ENCODE peak calls at places on chromosomes 2 and 18, in four cellular contexts. A, Q, B and M are unnamed samples.

GRCh38 chr2:24652265-24653232 is 140.6 kb downstream of the PTRHD1 start:
- DNase-seq in A (peak), Q (no peak), B (no peak), M (peak)

GRCh38 chr2:67917332-67918054 is 145.3 kb downstream of the C1D start:
- DNase-seq in A (no peak), Q (no peak), B (peak), M (peak)

GRCh38 chr2:128306081-128306930 is 12.4 kb downstream of the HS6ST1 start:
- DNase-seq in A (no peak), Q (peak), B (no peak), M (peak)

GRCh38 chr18:72867721-72868665 is at the start of gene NETO1:
- DNase-seq in A (no peak), Q (no peak), B (no peak), M (no peak)

GRCh38 chr2:40279001-40279400 is 172.9 kb downstream of the SLC8A1 start:
- DNase-seq in A (no peak), Q (no peak), B (peak), M (peak)

GRCh38 chr2:208134928-208135586 is 5.4 kb upstream of the CRYGC start:
- DNase-seq in A (no peak), Q (no peak), B (no peak), M (no peak)

GRCh38 chr18:78979058-78979680 is 449 bp upstream of the SALL3 start:
- DNase-seq in A (no peak), Q (no peak), B (no peak), M (no peak)

GRCh38 chr2:94993176-94994062 is 32.1 kb upstream of the MAL start:
- DNase-seq in A (no peak), Q (no peak), B (no peak), M (no peak)

GRCh38 chr2:117360586-117360985 is 453.9 kb upstream of the DDX18 start:
- DNase-seq in A (no peak), Q (no peak), B (no peak), M (no peak)

GRCh38 chr2:127254386-127254981 is 34.4 kb upstream of the CYP27C1 start:
- DNase-seq in A (no peak), Q (no peak), B (no peak), M (peak)

GRCh38 chr18:8798996-8799395 is 93.6 kb downstream of the MTCL1 start:
- DNase-seq in A (no peak), Q (no peak), B (no peak), M (no peak)

GRCh38 chr2:24731923-24732322 is 61.3 kb downstream of the PTRHD1 start:
- DNase-seq in A (no peak), Q (no peak), B (peak), M (no peak)

GRCh38 chr2:20541651-20542050 is 94.8 kb downstream of the RHOB start:
- DNase-seq in A (no peak), Q (no peak), B (no peak), M (no peak)

DNA sequence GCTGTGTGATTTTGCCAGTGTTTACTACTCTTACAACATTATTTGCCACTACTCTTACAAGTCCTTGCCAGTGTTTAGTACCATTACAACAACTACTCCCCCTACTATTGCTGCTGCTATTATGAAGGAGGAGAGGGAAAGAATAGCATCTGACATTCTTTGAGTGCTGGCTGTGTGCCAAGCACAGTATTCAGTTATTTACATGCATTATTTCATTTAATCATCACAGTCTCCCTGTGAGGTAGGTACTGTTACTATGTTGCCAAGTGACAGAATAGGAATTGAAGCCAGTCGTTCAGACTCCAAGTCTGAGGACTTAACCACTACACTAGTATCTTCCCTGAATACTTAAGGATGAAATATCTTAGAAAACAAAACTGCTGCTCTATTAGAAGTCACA is 185.9 kb upstream of the FOSL2 start:
- DNase-seq in A (no peak), Q (no peak), B (peak), M (no peak)
- TF ChIP-seq FOS in A (no peak), Q (no peak), B (no peak), M (no peak)

GRCh38 chr2:30301551-30301950 is 70.2 kb downstream of the LBH start:
- DNase-seq in A (no peak), Q (no peak), B (no peak), M (peak)
- TF ChIP-seq FOS in A (no peak), Q (no peak), B (no peak), M (peak)

GRCh38 chr18:10050956-10051355 is 137.1 kb downstream of the VAPA start:
- DNase-seq in A (no peak), Q (no peak), B (no peak), M (peak)

GRCh38 chr18:10053861-10054260 is 140.0 kb downstream of the VAPA start:
- DNase-seq in A (no peak), Q (no peak), B (no peak), M (no peak)

GRCh38 chr18:10054366-10054765 is 140.6 kb downstream of the VAPA start:
- DNase-seq in A (no peak), Q (no peak), B (no peak), M (no peak)

GRCh38 chr18:10052871-10053270 is 139.1 kb downstream of the VAPA start:
- DNase-seq in A (no peak), Q (no peak), B (no peak), M (no peak)

GRCh38 chr18:10051877-10052631 is 138.2 kb downstream of the VAPA start:
- DNase-seq in A (no peak), Q (no peak), B (peak), M (peak)
- TF ChIP-seq FOS in A (no peak), Q (no peak), B (no peak), M (peak)

GRCh38 chr2:190959911-190960788 is 53.8 kb downstream of the STAT1 start:
- DNase-seq in A (no peak), Q (no peak), B (no peak), M (peak)
- TF ChIP-seq FOS in A (no peak), Q (no peak), B (no peak), M (no peak)

GRCh38 chr2:227152093-227152766 is 11.8 kb downstream of the COL4A4 start:
- DNase-seq in A (no peak), Q (no peak), B (no peak), M (no peak)
- TF ChIP-seq FOS in A (no peak), Q (no peak), B (no peak), M (no peak)

GRCh38 chr2:231662811-231663457 is 45.4 kb upstream of the PTMA start:
- DNase-seq in A (no peak), Q (no peak), B (no peak), M (no peak)
- TF ChIP-seq FOS in A (no peak), Q (no peak), B (no peak), M (no peak)

GRCh38 chr2:18050001-18050400 is 171.5 kb downstream of the KCNS3 start:
- DNase-seq in A (no peak), Q (no peak), B (no peak), M (no peak)

GRCh38 chr2:18047114-18047695 is 168.7 kb downstream of the KCNS3 start:
- DNase-seq in A (no peak), Q (no peak), B (no peak), M (no peak)

GRCh38 chr2:18047896-18048657 is 169.6 kb downstream of the KCNS3 start:
- DNase-seq in A (no peak), Q (no peak), B (no peak), M (peak)

GRCh38 chr2:18046558-18046957 is 168.1 kb downstream of the KCNS3 start:
- DNase-seq in A (no peak), Q (no peak), B (no peak), M (peak)

GRCh38 chr2:18049325-18049724 is 170.9 kb downstream of the KCNS3 start:
- DNase-seq in A (no peak), Q (no peak), B (no peak), M (no peak)
- TF ChIP-seq FOS in A (no peak), Q (no peak), B (no peak), M (no peak)

DNA sequence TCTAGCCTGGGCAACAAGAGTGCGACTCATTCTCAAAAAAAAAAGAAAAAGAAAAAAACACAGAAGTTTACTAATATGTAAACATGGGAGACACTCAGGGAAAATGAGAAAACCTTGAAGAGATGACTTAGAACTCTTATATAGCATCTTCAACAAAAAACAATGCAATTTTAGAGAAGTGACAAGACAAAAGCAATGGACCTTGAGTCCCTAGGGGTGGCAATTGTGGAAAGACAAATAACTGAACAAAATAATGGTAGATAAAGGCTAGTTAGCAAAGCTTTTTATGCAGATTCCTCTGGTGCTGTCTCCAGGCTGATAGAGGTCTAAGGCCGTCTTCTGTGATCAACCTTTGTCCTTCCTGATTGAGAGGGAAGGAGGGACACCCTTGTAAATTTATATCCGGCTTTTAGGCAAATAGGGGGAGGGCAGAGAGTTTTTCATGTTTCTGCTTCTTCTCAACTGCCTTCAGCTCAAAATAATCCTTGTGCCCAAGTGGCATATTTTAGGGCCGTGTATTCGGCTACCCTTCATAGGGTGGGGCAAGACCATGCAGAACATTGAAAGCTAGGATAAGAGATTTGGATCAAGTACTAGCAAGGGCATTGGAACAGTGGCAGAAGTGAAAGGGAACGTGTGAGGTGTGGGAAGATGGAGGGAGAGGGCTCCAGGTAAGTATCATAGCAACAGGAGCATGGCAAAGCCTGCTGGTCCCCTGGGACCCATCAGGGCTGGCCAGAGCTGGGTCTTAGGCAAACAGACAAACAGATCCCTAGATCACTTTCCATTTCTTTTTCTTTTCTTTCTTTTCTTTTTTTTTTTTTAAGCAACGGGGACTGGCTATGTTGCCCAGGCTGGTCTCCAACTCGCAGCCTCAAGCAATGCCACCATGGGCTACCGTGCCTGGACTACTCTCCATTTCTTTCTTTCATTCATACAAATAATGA is 116.2 kb upstream of the STPG4 start:
- DNase-seq in A (no peak), Q (no peak), B (no peak), M (no peak)
- TF ChIP-seq FOS in A (no peak), Q (no peak), B (no peak), M (no peak)

GRCh38 chr2:209536363-209536762 is 112.5 kb downstream of the MAP2 start:
- DNase-seq in A (no peak), Q (no peak), B (no peak), M (no peak)
- TF ChIP-seq FOS in A (no peak), Q (no peak), B (no peak), M (no peak)

GRCh38 chr2:85551698-85552678 is 9.3 kb downstream of the GGCX start:
- DNase-seq in A (peak), Q (peak), B (peak), M (peak)
- TF ChIP-seq FOS in A (no peak), Q (no peak), B (no peak), M (no peak)